ENCODE peak calls at places on chromosomes 16 and 17, in five cellular contexts. I is IMR-90, Y is H1, L is H9, G is trophoblast cell. H is an unnamed sample.

GRCh38 chr17:63358111-63358839 is 87.8 kb downstream of the CYB561 start:
- DNase-seq in I (peak), Y (no peak), L (no peak), G (no peak), H (no peak)

GRCh38 chr16:11367483-11367906 is 22.2 kb downstream of the RMI2 start:
- DNase-seq in I (no peak), Y (no peak), L (no peak), G (no peak), H (no peak)

GRCh38 chr17:30378191-30378796 is 433 bp upstream of the CPD start:
- DNase-seq in I (peak), Y (no peak), L (no peak), G (peak), H (no peak)

GRCh38 chr17:17079336-17079735 is 37.1 kb downstream of the MPRIP start:
- DNase-seq in I (no peak), Y (no peak), L (no peak), G (no peak), H (no peak)

GRCh38 chr17:62648954-62649294 is 21.5 kb downstream of the MRC2 start:
- DNase-seq in I (no peak), Y (no peak), L (peak), G (no peak), H (no peak)

GRCh38 chr16:66521951-66522771 is 27.8 kb downstream of the TK2 start:
- DNase-seq in I (peak), Y (no peak), L (no peak), G (peak), H (no peak)

GRCh38 chr17:48598727-48599126 is 5.1 kb upstream of the HOXB5 start:
- DNase-seq in I (no peak), Y (no peak), L (no peak), G (no peak), H (no peak)

GRCh38 chr17:45784583-45785372 is 658 bp downstream of the CRHR1 start:
- DNase-seq in I (no peak), Y (no peak), L (peak), G (peak), H (peak)

GRCh38 chr17:63622571-63623390 is 564 bp downstream of the MAP3K3 start:
- DNase-seq in I (peak), Y (no peak), L (peak), G (peak), H (peak)

GRCh38 chr16:79008036-79008868 is 592.3 kb downstream of the MAF start:
- DNase-seq in I (no peak), Y (no peak), L (no peak), G (no peak), H (no peak)

GRCh38 chr16:28491080-28491969 is 549 bp downstream of the CLN3 start:
- DNase-seq in I (no peak), Y (no peak), L (peak), G (peak), H (peak)

GRCh38 chr17:50205111-50205821 is 3.8 kb upstream of the COL1A1 start:
- DNase-seq in I (peak), Y (no peak), L (no peak), G (no peak), H (no peak)

GRCh38 chr17:57954421-57955182 is 610 bp downstream of the CUEDC1 start:
- DNase-seq in I (peak), Y (no peak), L (peak), G (peak), H (peak)

GRCh38 chr16:72723781-72724180 is 324.1 kb downstream of the ZFHX3 start:
- DNase-seq in I (peak), Y (no peak), L (no peak), G (no peak), H (no peak)
- H3K14ac ChIP-seq in I (no peak), Y (no peak), L (no peak), G (no peak), H (no peak)

DNA sequence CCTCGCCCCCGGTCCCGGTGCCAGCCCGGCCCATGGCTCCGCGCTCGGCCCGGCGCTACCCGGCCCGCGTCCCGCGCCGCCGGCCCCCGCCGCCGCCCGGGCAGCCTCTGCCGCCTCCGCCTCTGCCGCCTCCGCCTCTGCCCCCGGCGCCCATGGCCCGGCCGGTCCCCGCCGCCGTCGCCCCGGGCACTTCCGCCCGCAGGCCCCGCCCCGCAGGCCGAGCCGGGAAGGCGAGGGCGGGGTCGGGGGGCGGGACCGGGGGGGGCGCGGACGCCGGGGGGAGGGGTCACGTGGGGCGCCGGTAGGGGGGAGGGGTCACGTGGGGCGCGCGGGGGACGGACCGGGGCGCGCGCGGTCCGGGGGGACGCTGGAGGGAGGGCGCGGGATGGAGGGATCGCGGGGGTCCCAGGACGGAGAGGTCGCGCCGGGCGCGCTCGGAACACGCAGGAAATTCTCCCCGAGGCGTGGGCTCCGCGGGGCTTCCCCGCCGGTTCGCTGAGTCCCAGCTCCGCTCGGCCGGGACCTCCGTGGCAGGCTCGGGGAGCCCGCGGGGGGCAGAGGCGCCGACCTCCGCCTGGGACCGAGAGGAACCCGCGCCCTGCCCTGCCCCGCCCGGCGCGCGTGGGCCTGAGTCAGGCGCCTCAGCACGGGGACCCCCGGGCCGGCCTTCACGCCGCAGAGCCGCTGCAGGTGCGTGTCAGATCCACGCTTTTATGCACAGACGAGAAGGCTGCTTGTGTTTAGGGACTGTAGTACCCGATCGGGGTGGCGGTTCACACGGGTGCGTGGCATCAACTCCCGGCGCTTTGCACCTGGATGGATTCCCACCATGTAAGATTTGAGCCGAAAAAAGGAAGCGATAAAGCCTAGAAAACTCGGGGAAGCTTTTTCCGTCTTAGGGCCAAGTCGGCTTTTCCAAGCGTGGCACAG is at the start of gene PGAP6:
- DNase-seq in I (peak), Y (no peak), L (no peak), G (peak), H (no peak)
- H3K14ac ChIP-seq in I (peak), Y (no peak), L (no peak), G (peak), H (peak)

DNA sequence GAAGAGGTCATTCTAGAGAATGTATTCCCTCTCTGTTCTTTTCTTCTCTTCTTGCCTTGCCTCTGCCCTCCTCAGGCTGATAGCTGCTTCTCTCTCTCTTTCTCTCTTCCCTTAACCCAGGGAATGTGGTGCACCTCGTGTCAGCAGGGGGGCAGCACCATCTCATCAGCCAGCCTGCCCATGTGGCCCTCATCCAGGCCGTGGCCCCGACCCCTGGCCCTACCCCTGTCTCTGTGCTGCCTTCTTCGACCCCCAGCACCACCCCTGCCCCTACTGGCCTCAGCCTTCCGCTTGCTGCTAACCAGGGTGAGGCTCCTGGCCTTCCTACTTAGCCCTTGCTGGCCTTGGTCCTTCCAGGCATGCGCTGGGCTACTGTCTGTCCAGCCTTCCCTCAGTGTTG is 23.5 kb downstream of the SRCAP start:
- DNase-seq in I (no peak), Y (no peak), L (no peak), G (no peak), H (no peak)
- H3K14ac ChIP-seq in I (no peak), Y (no peak), L (no peak), G (no peak), H (no peak)

GRCh38 chr17:14301279-14301760 is 439 bp downstream of the HS3ST3B1 start:
- DNase-seq in I (no peak), Y (no peak), L (no peak), G (peak), H (no peak)
- H3K14ac ChIP-seq in I (peak), Y (no peak), L (peak), G (peak), H (peak)

GRCh38 chr16:21599994-21600773 is 807 bp downstream of the METTL9 start:
- DNase-seq in I (peak), Y (no peak), L (peak), G (peak), H (no peak)
- H3K14ac ChIP-seq in I (peak), Y (no peak), L (no peak), G (peak), H (peak)